ENCODE peak calls at places on chromosome 13, in seven cellular contexts. F, V, G, K, M, H and B are unnamed samples.
A peak's percentile ranks its signal among the peaks of the same experiment; 100 is the strongest.

GRCh38 chr13:95355491-95355890 is 54.2 kb upstream of the ABCC4 start:
- DNase-seq in F (no peak), V (no peak), G (no peak), K (no peak), M (no peak), H (no peak), B (peak; percentile 60)

GRCh38 chr13:93230466-93230865 is 3.9 kb downstream of the GPC6 start:
- DNase-seq in F (no peak), V (no peak), G (no peak), K (no peak), M (no peak), H (no peak), B (peak; percentile 57)

GRCh38 chr13:111034811-111035210 is 80.3 kb upstream of the ARHGEF7 start:
- DNase-seq in F (no peak), V (no peak), G (no peak), K (no peak), M (no peak), H (no peak), B (peak; percentile 33)

GRCh38 chr13:97020194-97020593 is 25.9 kb upstream of the OXGR1 start:
- DNase-seq in F (no peak), V (no peak), G (no peak), K (no peak), M (no peak), H (no peak), B (no peak)

GRCh38 chr13:98141938-98142426 is 912 bp upstream of the FARP1 start:
- DNase-seq in F (no peak), V (no peak), G (no peak), K (no peak), M (no peak), H (peak; percentile 10), B (no peak)

GRCh38 chr13:20431080-20431479 is 94.6 kb downstream of the CRYL1 start:
- DNase-seq in F (no peak), V (no peak), G (no peak), K (no peak), M (peak; percentile 79), H (no peak), B (no peak)

GRCh38 chr13:85833938-85834337 is 34.7 kb upstream of the SLITRK6 start:
- DNase-seq in F (no peak), V (no peak), G (no peak), K (no peak), M (no peak), H (no peak), B (no peak)

GRCh38 chr13:30870049-30870884 is 35.8 kb upstream of the MEDAG start:
- DNase-seq in F (no peak), V (no peak), G (no peak), K (no peak), M (peak; percentile 90), H (no peak), B (peak; percentile 99)

GRCh38 chr13:46982856-46983582 is 86.2 kb upstream of the HTR2A start:
- DNase-seq in F (no peak), V (no peak), G (no peak), K (no peak), M (no peak), H (peak; percentile 10), B (no peak)

GRCh38 chr13:78652651-78653050 is 6.3 kb downstream of the OBI1 start:
- DNase-seq in F (no peak), V (no peak), G (no peak), K (no peak), M (no peak), H (no peak), B (no peak)

GRCh38 chr13:21913010-21913409 is 242.1 kb downstream of the FGF9 start:
- DNase-seq in F (no peak), V (no peak), G (no peak), K (peak; percentile 78), M (no peak), H (no peak), B (no peak)

GRCh38 chr13:111115841-111116500 is 861 bp downstream of the ARHGEF7 start:
- DNase-seq in F (no peak), V (peak; percentile 31), G (no peak), K (no peak), M (no peak), H (no peak), B (peak; percentile 85)

GRCh38 chr13:103772576-103772975 is 706.4 kb upstream of the SLC10A2 start:
- DNase-seq in F (no peak), V (no peak), G (no peak), K (no peak), M (no peak), H (no peak), B (no peak)

GRCh38 chr13:60267498-60268202 is 103.9 kb upstream of the DIAPH3 start:
- DNase-seq in F (no peak), V (no peak), G (no peak), K (no peak), M (no peak), H (peak; percentile 18), B (peak; percentile 2)

GRCh38 chr13:22883262-22883840 is 297.4 kb upstream of the SGCG start:
- DNase-seq in F (no peak), V (no peak), G (no peak), K (no peak), M (peak; percentile 59), H (no peak), B (no peak)